ENCODE peak calls at places on chromosome 13, in six cellular contexts. V is CD4-positive, alpha-beta T cell; X is body of pancreas; G is SJSA1; M is thyroid gland; E is CD8-positive, alpha-beta memory T cell. H is an unnamed sample. For H3K9me3 and H3K27me3, the result is how much of the 10 kb centered on the place peaks cover.

GRCh38 chr13:60143775-60144174 is 20.0 kb downstream of the DIAPH3 start:
- DNase-seq in V (no peak), G (no peak), M (no peak), E (no peak), X (no peak), H (no peak)

GRCh38 chr13:110533771-110534670 is 27.5 kb downstream of the RAB20 start:
- DNase-seq in M (no peak), X (no peak), V (no peak), E (no peak), G (no peak), H (no peak)

GRCh38 chr13:66748712-66749111 is 481.4 kb downstream of the PCDH9 start:
- DNase-seq in V (no peak), E (no peak), X (no peak), M (no peak), G (no peak), H (no peak)

GRCh38 chr13:80083516-80084085 is 257.3 kb downstream of the SPRY2 start:
- DNase-seq in M (no peak), G (peak), V (no peak), X (no peak), E (no peak), H (no peak)

GRCh38 chr13:72163671-72164070 is 296.7 kb upstream of the DACH1 start:
- DNase-seq in G (no peak), M (no peak), V (no peak), E (no peak), X (no peak), H (no peak)

GRCh38 chr13:99605417-99606321 is 104.4 kb downstream of the TM9SF2 start:
- DNase-seq in V (peak), E (no peak), M (peak), X (peak), G (no peak), H (peak)

GRCh38 chr13:67776171-67776570 is 546.0 kb upstream of the PCDH9 start:
- DNase-seq in E (no peak), G (no peak), X (no peak), V (no peak), M (no peak), H (no peak)

GRCh38 chr13:111947876-111948275 is 119.1 kb upstream of the SOX1 start:
- DNase-seq in V (no peak), M (no peak), E (no peak), G (no peak), X (no peak), H (no peak)

GRCh38 chr13:35789335-35790166 is 313.1 kb upstream of the MAB21L1 start:
- DNase-seq in G (peak), E (no peak), M (no peak), V (no peak), X (no peak), H (no peak)

GRCh38 chr13:97322740-97323342 is 100.7 kb downstream of the MBNL2 start:
- DNase-seq in G (no peak), M (no peak), X (no peak), E (no peak), V (no peak), H (no peak)

GRCh38 chr13:101423872-101424271 is 7.6 kb upstream of the NALCN start:
- DNase-seq in G (no peak), E (no peak), V (no peak), M (no peak), X (no peak), H (no peak)

GRCh38 chr13:79901336-79901735 is 420.4 kb downstream of the NDFIP2 start:
- DNase-seq in M (no peak), V (no peak), X (no peak), E (no peak), G (peak), H (no peak)

GRCh38 chr13:81350056-81350455 is 1009.1 kb upstream of the SPRY2 start:
- DNase-seq in V (no peak), M (no peak), X (no peak), E (no peak), G (no peak), H (no peak)

DNA sequence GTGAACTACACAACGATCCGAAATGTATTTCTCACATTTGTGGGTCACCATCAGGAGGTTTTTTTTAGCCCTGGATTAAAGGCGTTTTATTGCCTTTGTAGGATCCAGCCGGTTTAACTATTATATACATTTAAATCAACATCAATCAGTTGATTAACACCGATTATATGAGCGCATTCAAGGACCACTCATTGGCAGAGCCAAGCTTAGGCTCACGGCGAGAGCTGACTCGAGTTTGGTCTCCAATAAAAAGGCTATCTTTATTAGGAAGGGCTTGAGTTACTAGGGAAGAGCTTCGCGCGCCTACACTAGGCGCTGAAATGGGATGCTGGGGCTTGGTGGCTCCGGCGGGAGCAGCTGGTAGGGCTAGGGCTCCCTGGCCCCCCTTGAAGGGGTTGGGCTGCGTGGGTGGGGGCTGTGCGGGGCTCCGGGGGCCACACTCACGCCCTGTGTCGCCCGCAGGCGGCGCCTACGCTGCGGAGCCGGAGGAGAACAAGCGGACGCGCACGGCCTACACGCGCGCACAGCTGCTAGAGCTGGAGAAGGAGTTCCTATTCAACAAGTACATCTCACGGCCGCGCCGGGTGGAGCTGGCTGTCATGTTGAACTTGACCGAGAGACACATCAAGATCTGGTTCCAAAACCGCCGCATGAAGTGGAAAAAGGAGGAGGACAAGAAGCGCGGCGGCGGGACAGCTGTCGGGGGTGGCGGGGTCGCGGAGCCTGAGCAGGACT is 4.2 kb downstream of the PDX1 start:
- DNase-seq in G (no peak), V (no peak), M (no peak), X (peak), E (no peak), H (no peak)
- H3K9me3 ChIP-seq in G (under half), V (under half), M (under half), X (under half), E (under half), H (under half)

DNA sequence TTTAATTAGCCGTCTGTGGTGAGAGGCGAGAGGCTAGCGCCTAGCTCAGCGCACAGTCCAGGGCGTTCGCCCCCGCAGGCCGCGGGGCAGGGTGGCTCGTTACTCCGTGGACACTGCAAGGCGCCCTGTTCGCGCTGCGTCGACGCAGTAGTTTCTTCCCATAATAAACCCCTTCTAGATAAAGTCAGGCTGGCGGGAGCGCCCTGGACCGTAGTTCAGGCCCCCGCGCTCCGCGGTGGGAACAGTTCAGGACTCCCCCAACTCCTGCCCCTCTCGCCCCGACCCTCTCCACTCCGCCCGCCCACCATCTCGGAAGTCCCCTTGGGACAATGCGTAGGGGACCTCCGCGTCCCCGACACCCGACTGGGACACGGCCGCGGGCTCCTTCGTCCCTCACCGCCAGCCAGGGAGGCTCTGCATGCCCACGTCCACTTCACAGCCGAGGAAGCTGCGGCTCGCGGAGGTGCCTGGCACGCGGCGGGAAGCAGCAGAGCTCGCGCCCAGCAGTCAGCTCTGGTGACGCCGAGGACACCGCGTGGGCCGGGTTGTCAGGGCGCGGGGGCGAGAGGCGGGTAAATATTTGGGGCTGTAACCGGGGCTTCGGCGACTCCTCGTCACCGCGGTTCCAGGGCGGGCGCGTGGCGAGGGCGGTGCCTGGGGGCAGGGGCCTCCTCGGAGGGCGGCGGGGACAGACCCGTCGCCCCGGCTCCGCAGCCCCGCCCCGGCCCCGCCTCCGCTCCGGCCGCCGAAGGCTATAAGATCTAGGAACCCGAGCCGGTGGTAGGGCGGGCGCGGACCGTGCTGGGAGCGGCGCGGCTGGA is at the start of gene RGCC:
- DNase-seq in X (peak), E (peak), M (peak), V (peak), G (peak), H (peak)
- H3K27me3 ChIP-seq in X (under half), E (under half), M (under half), V (under half), G (under half), H (under half)

DNA sequence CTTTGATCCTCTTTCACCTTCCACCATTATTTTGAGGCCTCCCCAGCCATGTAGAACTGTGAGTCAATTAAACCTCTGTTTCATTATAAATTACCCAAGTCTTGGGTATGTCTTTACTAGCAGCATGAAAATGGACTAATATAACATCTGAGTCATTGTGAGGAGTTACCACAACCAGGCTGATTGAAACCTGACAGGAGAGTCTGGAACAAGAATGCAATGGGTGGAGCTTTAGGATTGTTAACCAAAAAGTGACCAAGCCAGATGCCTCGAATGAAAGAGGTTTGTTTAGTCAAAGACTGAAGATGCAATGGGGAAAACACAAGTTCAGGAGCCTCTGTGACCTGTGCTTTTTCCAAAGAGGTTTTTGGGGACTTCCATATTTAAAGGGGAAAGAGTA is 659.0 kb downstream of the SLITRK6 start:
- DNase-seq in G (no peak), M (no peak), X (no peak), E (no peak), V (no peak), H (no peak)
- H3K27ac ChIP-seq in G (no peak), M (no peak), X (no peak), E (no peak), V (no peak), H (no peak)

GRCh38 chr13:86569974-86570373 is 770.8 kb upstream of the SLITRK6 start:
- DNase-seq in X (no peak), E (no peak), M (no peak), G (no peak), V (no peak), H (no peak)
- H3K9me3 ChIP-seq in X (under half), E (under half), M (under half), G (under half), V (under half), H (under half)

GRCh38 chr13:43764349-43764748 is 22.4 kb downstream of the ENOX1 start:
- DNase-seq in E (no peak), V (no peak), X (no peak), G (no peak), M (no peak), H (no peak)
- H3K27me3 ChIP-seq in E (under half), V (under half), X (under half), G (under half), M (under half), H (under half)

GRCh38 chr13:46168818-46169217 is 13.2 kb downstream of the LCP1 start:
- DNase-seq in G (no peak), E (no peak), V (no peak), M (no peak), X (no peak), H (no peak)
- H3K27ac ChIP-seq in G (peak), E (no peak), V (peak), M (no peak), X (no peak), H (peak)

GRCh38 chr13:27208514-27208913 is 36.9 kb upstream of the USP12 start:
- DNase-seq in X (no peak), E (no peak), M (no peak), V (no peak), G (no peak), H (no peak)
- H3K9me3 ChIP-seq in X (under half), E (under half), M (under half), V (under half), G (under half), H (under half)

H was measured in stomach.